ENCODE peak calls at places on chromosomes 6 and 20, in eight cellular contexts. T is transverse colon, N is OCI-LY7, Y is PC-9, U is upper lobe of left lung, O is heart left ventricle, G is colonic mucosa, X is gastrocnemius medialis. S is an unnamed sample. For H3K4me1, the result is how much of the 10 kb centered on the place peaks cover.

GRCh38 chr6:167546611-167547327 is 221.9 kb downstream of the TTLL2 start:
- DNase-seq in T (no peak), N (no peak), U (peak), Y (no peak), O (no peak), G (no peak), X (no peak), S (no peak)

GRCh38 chr6:52984247-52984646 is 10.8 kb downstream of the GSTA4 start:
- DNase-seq in X (no peak), G (no peak), Y (peak), N (peak), U (no peak), T (no peak), O (no peak), S (no peak)

GRCh38 chr20:25007491-25008305 is 15.1 kb upstream of the APMAP start:
- DNase-seq in U (peak), T (no peak), Y (no peak), N (no peak), O (no peak), X (no peak), G (peak), S (peak)

GRCh38 chr6:138837246-138837645 is 41.4 kb downstream of the ECT2L start:
- DNase-seq in Y (no peak), N (no peak), G (no peak), O (no peak), U (no peak), X (no peak), T (no peak), S (no peak)

GRCh38 chr6:37538107-37538506 is 38.4 kb upstream of the CCDC167 start:
- DNase-seq in N (no peak), G (no peak), X (no peak), U (no peak), T (no peak), Y (no peak), O (no peak), S (no peak)

GRCh38 chr20:45322952-45323383 is 14.9 kb upstream of the MATN4 start:
- DNase-seq in O (peak), X (peak), N (peak), T (peak), Y (peak), G (peak), U (peak), S (no peak)

GRCh38 chr6:31958741-31959739 is at the start of the genes NELFE and SKIC2:
- DNase-seq in Y (peak), O (peak), X (peak), U (peak), G (peak), N (peak), T (peak), S (peak)

GRCh38 chr6:39430968-39431523 is 108.5 kb upstream of the KCNK16 start:
- DNase-seq in G (peak), X (peak), T (peak), U (peak), Y (no peak), O (peak), N (no peak), S (no peak)

GRCh38 chr6:6714498-6715360 is 126.2 kb downstream of the LY86 start:
- DNase-seq in U (no peak), Y (no peak), X (no peak), G (no peak), N (no peak), T (no peak), O (no peak), S (no peak)

GRCh38 chr6:16839780-16840179 is 78.5 kb upstream of the ATXN1 start:
- DNase-seq in N (no peak), U (no peak), O (no peak), X (no peak), G (no peak), Y (no peak), T (no peak), S (no peak)

GRCh38 chr6:43628392-43629103 is 516 bp downstream of the GTPBP2 start:
- DNase-seq in O (peak), Y (peak), N (peak), G (peak), T (peak), X (peak), U (peak), S (peak)

GRCh38 chr6:112189494-112189893 is 64.9 kb downstream of the LAMA4 start:
- DNase-seq in O (no peak), T (no peak), X (no peak), N (no peak), Y (peak), U (no peak), G (no peak), S (no peak)

DNA sequence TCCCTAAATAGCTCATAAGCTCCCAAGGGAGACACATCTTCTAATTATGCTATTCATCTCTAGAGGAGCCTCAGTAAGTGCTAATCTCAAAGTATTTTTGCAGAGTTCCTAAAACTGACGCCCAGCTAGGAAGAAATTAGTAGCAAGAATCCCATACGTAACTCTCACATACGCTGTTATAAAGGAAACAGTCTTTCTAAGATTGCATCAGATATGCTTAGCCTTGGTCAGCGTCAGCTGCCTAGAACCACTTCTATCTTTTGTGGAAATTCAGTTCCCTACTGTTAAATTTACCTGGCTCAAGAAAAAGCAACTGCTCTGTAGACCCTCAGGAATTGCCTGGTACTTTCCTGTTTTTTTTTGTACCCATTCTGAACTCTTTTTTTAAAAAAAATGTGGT is 13.6 kb downstream of the RIPOR2 start:
- DNase-seq in X (no peak), O (no peak), N (peak), U (no peak), T (no peak), Y (no peak), G (no peak), S (no peak)
- H3K4me1 ChIP-seq in X (under half), O (under half), N (half or more), U (under half), T (under half), Y (under half), G (under half), S (under half)

GRCh38 chr20:51318058-51318960 is 224.2 kb downstream of the NFATC2 start:
- DNase-seq in T (peak), O (peak), G (peak), X (no peak), N (peak), U (peak), Y (no peak), S (no peak)
- TF ChIP-seq CTCF in T (peak), O (peak), G (peak), X (peak), N (peak), U (peak), Y (peak), S (peak)

GRCh38 chr6:144447487-144447886 is 162.4 kb downstream of the UTRN start:
- DNase-seq in N (no peak), Y (no peak), U (no peak), G (no peak), X (no peak), O (no peak), T (no peak), S (no peak)
- H3K27ac ChIP-seq in N (no peak), Y (no peak), U (no peak), G (no peak), X (no peak), O (no peak), T (no peak), S (no peak)

DNA sequence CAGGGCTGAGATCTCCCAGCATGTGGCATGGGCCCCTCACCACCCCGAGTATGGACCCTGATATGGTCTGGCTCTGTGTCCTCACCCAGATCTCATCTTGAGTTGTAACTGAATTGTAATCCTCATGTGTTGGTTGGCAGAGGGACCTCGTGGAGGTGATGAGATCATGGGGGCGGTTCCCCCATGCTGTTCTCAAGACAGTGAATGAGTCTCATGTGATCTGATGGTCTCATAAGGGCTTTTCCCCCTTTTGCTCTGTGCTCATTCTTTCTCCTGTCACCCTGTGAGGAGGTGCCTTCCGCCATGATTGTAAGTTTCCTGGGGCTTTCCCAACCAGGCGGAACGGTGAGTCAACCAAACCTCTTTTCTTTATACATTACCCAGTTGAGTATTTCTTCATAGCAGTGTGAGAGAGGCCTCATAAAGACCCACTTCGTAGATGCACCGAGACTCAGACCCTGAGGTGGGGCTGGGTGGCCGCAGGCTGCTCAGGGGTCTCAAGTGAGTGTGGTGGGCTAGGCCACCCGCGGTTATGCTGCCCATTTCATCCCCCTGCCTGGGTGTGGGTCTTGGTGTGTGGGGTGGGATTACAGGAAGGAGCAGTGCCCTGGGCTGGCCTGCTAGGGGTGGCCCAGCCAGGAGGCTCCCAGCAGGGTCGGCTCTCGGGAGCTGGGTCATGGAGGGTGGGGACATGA is 26.2 kb upstream of the GATA5 start:
- DNase-seq in N (no peak), U (peak), T (no peak), Y (no peak), X (no peak), G (no peak), O (no peak), S (no peak)
- H3K4me1 ChIP-seq in N (under half), U (under half), T (under half), Y (under half), X (under half), G (under half), O (under half), S (under half)

GRCh38 chr6:87700729-87701675 is 1.0 kb downstream of the AKIRIN2 start:
- DNase-seq in G (peak), T (peak), Y (peak), O (peak), U (peak), N (peak), X (peak), S (no peak)
- TF ChIP-seq CTCF in G (no peak), T (no peak), Y (no peak), O (no peak), U (no peak), N (peak), X (peak), S (no peak)

DNA sequence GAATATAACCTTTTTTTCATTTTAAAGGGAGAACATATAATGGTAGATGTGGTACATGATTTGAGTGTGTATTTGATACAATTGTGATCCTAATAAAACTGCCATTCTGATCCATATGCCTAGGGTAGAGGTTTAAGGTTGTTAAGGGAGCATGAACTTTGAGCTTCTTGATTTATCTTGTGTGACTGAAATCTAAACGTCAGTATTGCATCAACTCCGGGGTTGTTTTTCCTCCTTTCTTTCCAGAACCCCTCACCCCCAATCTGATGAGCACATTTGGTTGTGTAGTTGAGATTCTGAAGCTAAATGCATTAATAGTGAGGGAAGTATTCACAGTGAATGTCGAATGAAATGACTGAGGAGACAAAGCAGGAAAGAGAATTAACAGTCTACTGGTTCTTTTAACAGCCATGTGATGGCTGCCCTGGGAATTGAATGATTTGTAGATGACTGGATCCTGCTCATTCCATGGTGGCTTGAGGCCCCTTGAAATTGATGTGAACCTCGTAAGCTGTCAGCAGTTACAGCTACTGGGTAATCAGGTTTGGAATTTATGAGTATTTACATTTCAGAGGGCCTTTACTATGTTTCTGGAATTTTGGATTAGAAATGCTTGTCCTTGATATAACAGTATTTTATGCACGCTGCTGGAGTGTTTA is 44.8 kb downstream of the FARS2 start:
- DNase-seq in Y (no peak), G (no peak), T (no peak), X (no peak), U (no peak), O (no peak), N (no peak), S (no peak)
- H3K27ac ChIP-seq in Y (no peak), G (no peak), T (no peak), X (no peak), U (no peak), O (no peak), N (no peak), S (no peak)

GRCh38 chr6:125794342-125795137 is 3.8 kb downstream of the NCOA7 start:
- DNase-seq in Y (peak), O (no peak), G (no peak), N (no peak), T (no peak), U (no peak), X (no peak), S (no peak)
- H3K4me1 ChIP-seq in Y (half or more), O (under half), G (under half), N (half or more), T (under half), U (half or more), X (under half), S (under half)

GRCh38 chr6:11273406-11274065 is 41.1 kb upstream of the NEDD9 start:
- DNase-seq in T (peak), Y (no peak), U (no peak), N (no peak), G (peak), X (no peak), O (no peak), S (no peak)
- TF ChIP-seq CTCF in T (no peak), Y (no peak), U (no peak), N (no peak), G (no peak), X (no peak), O (no peak), S (no peak)

S was measured in ascending aorta.